ENCODE peak calls at places on chromosomes 7 and 10, in five cellular contexts. One of them, this sample, is unnamed. For H3K4me1, the result is how much of the 10 kb centered on the place peaks cover.

GRCh38 chr7:34165927-34166550 is 260.7 kb downstream of the BMPER start:
- DNase-seq in stomach: no peak
- DNase-seq in IMR-90: peak
- DNase-seq in CD4-positive, alpha-beta memory T cell: no peak
- DNase-seq in prostate gland: no peak
- DNase-seq in this sample: no peak

GRCh38 chr10:133012573-133013359 is 70.4 kb upstream of the CFAP46 start:
- DNase-seq in stomach: no peak
- DNase-seq in IMR-90: no peak
- DNase-seq in CD4-positive, alpha-beta memory T cell: no peak
- DNase-seq in prostate gland: no peak
- DNase-seq in this sample: peak

GRCh38 chr10:133516072-133516471 is 11.1 kb upstream of the CYP2E1 start:
- DNase-seq in stomach: no peak
- DNase-seq in IMR-90: peak
- DNase-seq in CD4-positive, alpha-beta memory T cell: no peak
- DNase-seq in prostate gland: no peak
- DNase-seq in this sample: no peak

GRCh38 chr10:209357-209756 is 74.1 kb downstream of the ZMYND11 start:
- DNase-seq in stomach: no peak
- DNase-seq in IMR-90: peak
- DNase-seq in CD4-positive, alpha-beta memory T cell: no peak
- DNase-seq in prostate gland: no peak
- DNase-seq in this sample: no peak

GRCh38 chr10:128727114-128727513 is 600.9 kb upstream of the MKI67 start:
- DNase-seq in stomach: no peak
- DNase-seq in IMR-90: no peak
- DNase-seq in CD4-positive, alpha-beta memory T cell: no peak
- DNase-seq in prostate gland: no peak
- DNase-seq in this sample: no peak

GRCh38 chr10:31769564-31769963 is 159.1 kb downstream of the ARHGAP12 start:
- DNase-seq in stomach: no peak
- DNase-seq in IMR-90: peak
- DNase-seq in CD4-positive, alpha-beta memory T cell: no peak
- DNase-seq in prostate gland: no peak
- DNase-seq in this sample: no peak

GRCh38 chr10:3118621-3119020 is 51.3 kb downstream of the PFKP start:
- DNase-seq in stomach: no peak
- DNase-seq in IMR-90: no peak
- DNase-seq in CD4-positive, alpha-beta memory T cell: no peak
- DNase-seq in prostate gland: no peak
- DNase-seq in this sample: no peak

GRCh38 chr7:152200395-152200794 is 174.9 kb downstream of the GALNT11 start:
- DNase-seq in stomach: no peak
- DNase-seq in IMR-90: no peak
- DNase-seq in CD4-positive, alpha-beta memory T cell: no peak
- DNase-seq in prostate gland: no peak
- DNase-seq in this sample: no peak

GRCh38 chr10:12876266-12876665 is 125.2 kb downstream of the CCDC3 start:
- DNase-seq in stomach: no peak
- DNase-seq in IMR-90: no peak
- DNase-seq in CD4-positive, alpha-beta memory T cell: no peak
- DNase-seq in prostate gland: no peak
- DNase-seq in this sample: no peak

GRCh38 chr7:117772416-117772815 is 100.8 kb downstream of the CTTNBP2 start:
- DNase-seq in stomach: no peak
- DNase-seq in IMR-90: no peak
- DNase-seq in CD4-positive, alpha-beta memory T cell: no peak
- DNase-seq in prostate gland: no peak
- DNase-seq in this sample: no peak

GRCh38 chr7:77391230-77391629 is 24.9 kb downstream of the GSAP start:
- DNase-seq in stomach: no peak
- DNase-seq in IMR-90: no peak
- DNase-seq in CD4-positive, alpha-beta memory T cell: no peak
- DNase-seq in prostate gland: no peak
- DNase-seq in this sample: no peak

GRCh38 chr7:135536160-135536559 is 21.6 kb upstream of the NUP205 start:
- DNase-seq in stomach: no peak
- DNase-seq in IMR-90: peak
- DNase-seq in CD4-positive, alpha-beta memory T cell: no peak
- DNase-seq in prostate gland: no peak
- DNase-seq in this sample: peak

GRCh38 chr7:92645531-92646061 is 55.4 kb upstream of the FAM133B start:
- DNase-seq in stomach: peak
- DNase-seq in IMR-90: peak
- DNase-seq in CD4-positive, alpha-beta memory T cell: no peak
- DNase-seq in prostate gland: peak
- DNase-seq in this sample: no peak

GRCh38 chr7:92695308-92696261 is 105.4 kb upstream of the FAM133B start:
- DNase-seq in stomach: peak
- DNase-seq in IMR-90: peak
- DNase-seq in CD4-positive, alpha-beta memory T cell: no peak
- DNase-seq in prostate gland: peak
- DNase-seq in this sample: peak

GRCh38 chr7:130930260-130930659 is 196.3 kb upstream of the KLF14 start:
- DNase-seq in stomach: no peak
- DNase-seq in IMR-90: peak
- DNase-seq in CD4-positive, alpha-beta memory T cell: peak
- DNase-seq in prostate gland: no peak
- DNase-seq in this sample: no peak

GRCh38 chr10:8404721-8405120 is 350.2 kb downstream of the GATA3 start:
- DNase-seq in stomach: no peak
- DNase-seq in IMR-90: no peak
- DNase-seq in CD4-positive, alpha-beta memory T cell: peak
- DNase-seq in prostate gland: no peak
- DNase-seq in this sample: no peak

GRCh38 chr7:42227931-42228591 is 8.9 kb downstream of the GLI3 start:
- DNase-seq in stomach: no peak
- DNase-seq in IMR-90: peak
- DNase-seq in CD4-positive, alpha-beta memory T cell: no peak
- DNase-seq in prostate gland: no peak
- DNase-seq in this sample: no peak

GRCh38 chr10:28578454-28578853 is 45.5 kb downstream of the WAC start:
- DNase-seq in stomach: no peak
- DNase-seq in IMR-90: no peak
- DNase-seq in CD4-positive, alpha-beta memory T cell: no peak
- DNase-seq in prostate gland: no peak
- DNase-seq in this sample: no peak

GRCh38 chr7:32335107-32335506 is 155.1 kb downstream of the LSM5 start:
- DNase-seq in stomach: no peak
- DNase-seq in IMR-90: peak
- DNase-seq in CD4-positive, alpha-beta memory T cell: no peak
- DNase-seq in prostate gland: no peak
- DNase-seq in this sample: no peak

GRCh38 chr10:62735464-62736188 is 68.9 kb upstream of the ADO start:
- DNase-seq in stomach: no peak
- DNase-seq in IMR-90: peak
- DNase-seq in CD4-positive, alpha-beta memory T cell: no peak
- DNase-seq in prostate gland: no peak
- DNase-seq in this sample: no peak

GRCh38 chr7:155208681-155209477 is 88.8 kb upstream of the INSIG1 start:
- DNase-seq in stomach: no peak
- DNase-seq in IMR-90: peak
- DNase-seq in CD4-positive, alpha-beta memory T cell: no peak
- DNase-seq in prostate gland: no peak
- DNase-seq in this sample: no peak

GRCh38 chr7:100010901-100011300 is 4.5 kb upstream of the ZKSCAN1 start:
- DNase-seq in stomach: no peak
- DNase-seq in IMR-90: no peak
- DNase-seq in CD4-positive, alpha-beta memory T cell: no peak
- DNase-seq in prostate gland: no peak
- DNase-seq in this sample: no peak

GRCh38 chr10:79223346-79224048 is 123.8 kb upstream of the PPIF start:
- DNase-seq in stomach: peak
- DNase-seq in IMR-90: peak
- DNase-seq in CD4-positive, alpha-beta memory T cell: no peak
- DNase-seq in prostate gland: no peak
- DNase-seq in this sample: peak

GRCh38 chr10:124131176-124131575 is 37.8 kb upstream of the CHST15 start:
- DNase-seq in stomach: no peak
- DNase-seq in IMR-90: no peak
- DNase-seq in CD4-positive, alpha-beta memory T cell: no peak
- DNase-seq in prostate gland: no peak
- DNase-seq in this sample: no peak

GRCh38 chr10:62374862-62375710 is 917 bp downstream of the ZNF365 start:
- DNase-seq in stomach: no peak
- DNase-seq in IMR-90: peak
- DNase-seq in CD4-positive, alpha-beta memory T cell: no peak
- DNase-seq in prostate gland: no peak
- DNase-seq in this sample: no peak

GRCh38 chr7:152145853-152146466 is 120.5 kb downstream of the GALNT11 start:
- DNase-seq in stomach: no peak
- DNase-seq in IMR-90: peak
- DNase-seq in CD4-positive, alpha-beta memory T cell: peak
- DNase-seq in prostate gland: peak
- DNase-seq in this sample: no peak

GRCh38 chr7:128404826-128405344 is 4.9 kb downstream of the IMPDH1 start:
- DNase-seq in stomach: no peak
- DNase-seq in IMR-90: peak
- DNase-seq in CD4-positive, alpha-beta memory T cell: no peak
- DNase-seq in prostate gland: no peak
- DNase-seq in this sample: no peak

GRCh38 chr7:40436761-40437160 is 302.0 kb downstream of the SUGCT start:
- DNase-seq in stomach: no peak
- DNase-seq in IMR-90: no peak
- DNase-seq in CD4-positive, alpha-beta memory T cell: no peak
- DNase-seq in prostate gland: no peak
- DNase-seq in this sample: no peak

GRCh38 chr10:73931767-73932624 is 21.1 kb downstream of the PLAU start:
- DNase-seq in stomach: peak
- DNase-seq in IMR-90: no peak
- DNase-seq in CD4-positive, alpha-beta memory T cell: peak
- DNase-seq in prostate gland: peak
- DNase-seq in this sample: peak

GRCh38 chr10:110020265-110020664 is 12.5 kb downstream of the ADD3 start:
- DNase-seq in stomach: no peak
- DNase-seq in IMR-90: no peak
- DNase-seq in CD4-positive, alpha-beta memory T cell: no peak
- DNase-seq in prostate gland: no peak
- DNase-seq in this sample: no peak

GRCh38 chr10:44862917-44863316 is 48.2 kb upstream of the TMEM72 start:
- DNase-seq in stomach: no peak
- DNase-seq in IMR-90: no peak
- DNase-seq in CD4-positive, alpha-beta memory T cell: no peak
- DNase-seq in prostate gland: no peak
- DNase-seq in this sample: no peak

GRCh38 chr10:86863443-86863842 is 94.0 kb downstream of the MMRN2 start:
- DNase-seq in stomach: no peak
- DNase-seq in IMR-90: no peak
- DNase-seq in CD4-positive, alpha-beta memory T cell: no peak
- DNase-seq in prostate gland: no peak
- DNase-seq in this sample: no peak

GRCh38 chr10:58225654-58226053 is 42.0 kb downstream of the IPMK start:
- DNase-seq in stomach: no peak
- DNase-seq in IMR-90: no peak
- DNase-seq in CD4-positive, alpha-beta memory T cell: no peak
- DNase-seq in prostate gland: no peak
- DNase-seq in this sample: no peak

GRCh38 chr7:20343211-20343610 is 12.5 kb downstream of the ITGB8 start:
- DNase-seq in stomach: no peak
- DNase-seq in IMR-90: no peak
- DNase-seq in CD4-positive, alpha-beta memory T cell: no peak
- DNase-seq in prostate gland: no peak
- DNase-seq in this sample: no peak

GRCh38 chr7:2393751-2394150 is 9.7 kb upstream of the CHST12 start:
- DNase-seq in stomach: no peak
- DNase-seq in IMR-90: no peak
- DNase-seq in CD4-positive, alpha-beta memory T cell: no peak
- DNase-seq in prostate gland: no peak
- DNase-seq in this sample: no peak
- H3K4me1 ChIP-seq in stomach: under half
- H3K4me1 ChIP-seq in IMR-90: under half
- H3K4me1 ChIP-seq in CD4-positive, alpha-beta memory T cell: under half
- H3K4me1 ChIP-seq in prostate gland: under half
- H3K4me1 ChIP-seq in this sample: under half

GRCh38 chr7:30920584-30921539 is 9.2 kb downstream of the AQP1 start:
- DNase-seq in stomach: no peak
- DNase-seq in IMR-90: peak
- DNase-seq in CD4-positive, alpha-beta memory T cell: no peak
- DNase-seq in prostate gland: no peak
- DNase-seq in this sample: no peak

GRCh38 chr7:30920021-30920583 is 8.4 kb downstream of the AQP1 start:
- DNase-seq in stomach: no peak
- DNase-seq in IMR-90: no peak
- DNase-seq in CD4-positive, alpha-beta memory T cell: no peak
- DNase-seq in prostate gland: no peak
- DNase-seq in this sample: no peak

GRCh38 chr7:30922596-30922995 is 10.9 kb downstream of the AQP1 start:
- DNase-seq in stomach: peak
- DNase-seq in IMR-90: no peak
- DNase-seq in CD4-positive, alpha-beta memory T cell: no peak
- DNase-seq in prostate gland: no peak
- DNase-seq in this sample: peak

GRCh38 chr7:30921951-30922401 is 10.3 kb downstream of the AQP1 start:
- DNase-seq in stomach: peak
- DNase-seq in IMR-90: no peak
- DNase-seq in CD4-positive, alpha-beta memory T cell: no peak
- DNase-seq in prostate gland: no peak
- DNase-seq in this sample: no peak

GRCh38 chr7:30921540-30921930 is 9.9 kb downstream of the AQP1 start:
- DNase-seq in stomach: no peak
- DNase-seq in IMR-90: no peak
- DNase-seq in CD4-positive, alpha-beta memory T cell: no peak
- DNase-seq in prostate gland: no peak
- DNase-seq in this sample: no peak
- H3K4me1 ChIP-seq in stomach: under half
- H3K4me1 ChIP-seq in IMR-90: under half
- H3K4me1 ChIP-seq in CD4-positive, alpha-beta memory T cell: under half
- H3K4me1 ChIP-seq in prostate gland: under half
- H3K4me1 ChIP-seq in this sample: under half

GRCh38 chr10:102656026-102656425 is 11.7 kb downstream of the TRIM8 start:
- DNase-seq in stomach: no peak
- DNase-seq in IMR-90: no peak
- DNase-seq in CD4-positive, alpha-beta memory T cell: no peak
- DNase-seq in prostate gland: no peak
- DNase-seq in this sample: no peak

GRCh38 chr10:102656791-102657371 is 12.6 kb downstream of the TRIM8 start:
- DNase-seq in stomach: peak
- DNase-seq in IMR-90: no peak
- DNase-seq in CD4-positive, alpha-beta memory T cell: no peak
- DNase-seq in prostate gland: no peak
- DNase-seq in this sample: no peak

GRCh38 chr10:102654566-102654965 is 10.3 kb downstream of the TRIM8 start:
- DNase-seq in stomach: no peak
- DNase-seq in IMR-90: no peak
- DNase-seq in CD4-positive, alpha-beta memory T cell: no peak
- DNase-seq in prostate gland: no peak
- DNase-seq in this sample: no peak

GRCh38 chr10:102657451-102657850 is 13.2 kb downstream of the TRIM8 start:
- DNase-seq in stomach: no peak
- DNase-seq in IMR-90: no peak
- DNase-seq in CD4-positive, alpha-beta memory T cell: no peak
- DNase-seq in prostate gland: no peak
- DNase-seq in this sample: no peak

GRCh38 chr10:102654969-102655368 is 10.7 kb downstream of the TRIM8 start:
- DNase-seq in stomach: no peak
- DNase-seq in IMR-90: no peak
- DNase-seq in CD4-positive, alpha-beta memory T cell: no peak
- DNase-seq in prostate gland: no peak
- DNase-seq in this sample: no peak
- H3K4me1 ChIP-seq in stomach: half or more
- H3K4me1 ChIP-seq in IMR-90: under half
- H3K4me1 ChIP-seq in CD4-positive, alpha-beta memory T cell: half or more
- H3K4me1 ChIP-seq in prostate gland: under half
- H3K4me1 ChIP-seq in this sample: under half

GRCh38 chr10:83769421-83769820 is 369.9 kb upstream of the GHITM start:
- DNase-seq in stomach: no peak
- DNase-seq in IMR-90: no peak
- DNase-seq in CD4-positive, alpha-beta memory T cell: no peak
- DNase-seq in prostate gland: no peak
- DNase-seq in this sample: no peak
- H3K4me1 ChIP-seq in stomach: under half
- H3K4me1 ChIP-seq in IMR-90: under half
- H3K4me1 ChIP-seq in CD4-positive, alpha-beta memory T cell: under half
- H3K4me1 ChIP-seq in prostate gland: under half
- H3K4me1 ChIP-seq in this sample: under half